ENCODE peak calls at places on chromosomes 16 and 17, in ten cellular contexts. One of them, this sample, is unnamed.

GRCh38 chr17:21355586-21355985 is 20.6 kb upstream of the KCNJ12 start:
- DNase-seq in uterus: no peak
- DNase-seq in nephron progenitor cell: peak
- DNase-seq in upper lobe of right lung: no peak
- DNase-seq in adrenal gland: no peak
- DNase-seq in HFF-Myc: no peak
- DNase-seq in tibial artery: no peak
- DNase-seq in DND-41: no peak
- DNase-seq in HFFc6: no peak
- DNase-seq in fibroblast of mammary gland: no peak
- DNase-seq in this sample: no peak

GRCh38 chr17:31743767-31744166 is 115.3 kb downstream of the COPRS start:
- DNase-seq in tibial artery: no peak
- DNase-seq in nephron progenitor cell: no peak
- DNase-seq in HFF-Myc: no peak
- DNase-seq in DND-41: peak
- DNase-seq in fibroblast of mammary gland: no peak
- DNase-seq in uterus: no peak
- DNase-seq in HFFc6: no peak
- DNase-seq in upper lobe of right lung: no peak
- DNase-seq in adrenal gland: no peak
- DNase-seq in this sample: no peak

GRCh38 chr16:54411555-54411954 is 125.0 kb upstream of the IRX3 start:
- DNase-seq in HFF-Myc: no peak
- DNase-seq in upper lobe of right lung: no peak
- DNase-seq in nephron progenitor cell: no peak
- DNase-seq in HFFc6: no peak
- DNase-seq in adrenal gland: no peak
- DNase-seq in DND-41: no peak
- DNase-seq in uterus: peak
- DNase-seq in fibroblast of mammary gland: no peak
- DNase-seq in tibial artery: no peak
- DNase-seq in this sample: no peak

GRCh38 chr17:58046230-58047094 is 36.8 kb upstream of the DYNLL2 start:
- DNase-seq in DND-41: no peak
- DNase-seq in upper lobe of right lung: no peak
- DNase-seq in nephron progenitor cell: no peak
- DNase-seq in fibroblast of mammary gland: no peak
- DNase-seq in tibial artery: no peak
- DNase-seq in uterus: no peak
- DNase-seq in HFF-Myc: no peak
- DNase-seq in HFFc6: no peak
- DNase-seq in adrenal gland: no peak
- DNase-seq in this sample: no peak

GRCh38 chr17:50266384-50267073 is 7.7 kb upstream of the TMEM92 start:
- DNase-seq in DND-41: no peak
- DNase-seq in uterus: peak
- DNase-seq in fibroblast of mammary gland: peak
- DNase-seq in HFF-Myc: peak
- DNase-seq in upper lobe of right lung: peak
- DNase-seq in tibial artery: peak
- DNase-seq in nephron progenitor cell: no peak
- DNase-seq in adrenal gland: no peak
- DNase-seq in HFFc6: peak
- DNase-seq in this sample: no peak

GRCh38 chr16:2787961-2788360 is 601 bp upstream of the PRSS33 start:
- DNase-seq in HFF-Myc: no peak
- DNase-seq in adrenal gland: no peak
- DNase-seq in nephron progenitor cell: no peak
- DNase-seq in uterus: no peak
- DNase-seq in HFFc6: no peak
- DNase-seq in tibial artery: no peak
- DNase-seq in DND-41: no peak
- DNase-seq in upper lobe of right lung: peak
- DNase-seq in fibroblast of mammary gland: no peak
- DNase-seq in this sample: no peak

GRCh38 chr16:85395913-85396878 is 216.9 kb upstream of the GSE1 start:
- DNase-seq in HFFc6: no peak
- DNase-seq in adrenal gland: peak
- DNase-seq in uterus: no peak
- DNase-seq in nephron progenitor cell: peak
- DNase-seq in DND-41: peak
- DNase-seq in fibroblast of mammary gland: peak
- DNase-seq in HFF-Myc: peak
- DNase-seq in upper lobe of right lung: peak
- DNase-seq in tibial artery: peak
- DNase-seq in this sample: no peak

GRCh38 chr16:28181557-28181914 is 30.2 kb downstream of the XPO6 start:
- DNase-seq in tibial artery: no peak
- DNase-seq in uterus: peak
- DNase-seq in fibroblast of mammary gland: peak
- DNase-seq in HFFc6: peak
- DNase-seq in adrenal gland: peak
- DNase-seq in upper lobe of right lung: no peak
- DNase-seq in DND-41: no peak
- DNase-seq in HFF-Myc: peak
- DNase-seq in nephron progenitor cell: no peak
- DNase-seq in this sample: no peak

GRCh38 chr17:3602499-3602898 is 6.7 kb downstream of the TRPV1 start:
- DNase-seq in uterus: no peak
- DNase-seq in upper lobe of right lung: no peak
- DNase-seq in adrenal gland: no peak
- DNase-seq in nephron progenitor cell: peak
- DNase-seq in tibial artery: no peak
- DNase-seq in DND-41: peak
- DNase-seq in fibroblast of mammary gland: peak
- DNase-seq in HFFc6: no peak
- DNase-seq in HFF-Myc: no peak
- DNase-seq in this sample: no peak

GRCh38 chr16:50763211-50763610 is 21.3 kb downstream of the CYLD start:
- DNase-seq in uterus: no peak
- DNase-seq in HFFc6: no peak
- DNase-seq in upper lobe of right lung: no peak
- DNase-seq in fibroblast of mammary gland: no peak
- DNase-seq in DND-41: no peak
- DNase-seq in nephron progenitor cell: no peak
- DNase-seq in adrenal gland: no peak
- DNase-seq in tibial artery: no peak
- DNase-seq in HFF-Myc: no peak
- DNase-seq in this sample: no peak

GRCh38 chr17:15516150-15516549 is 47.1 kb downstream of the TVP23C start:
- DNase-seq in fibroblast of mammary gland: peak
- DNase-seq in uterus: no peak
- DNase-seq in DND-41: no peak
- DNase-seq in nephron progenitor cell: no peak
- DNase-seq in HFFc6: peak
- DNase-seq in HFF-Myc: no peak
- DNase-seq in upper lobe of right lung: no peak
- DNase-seq in tibial artery: no peak
- DNase-seq in adrenal gland: no peak
- DNase-seq in this sample: no peak

GRCh38 chr17:38911081-38911730 is 14.2 kb upstream of the LASP1NB start:
- DNase-seq in upper lobe of right lung: peak
- DNase-seq in HFF-Myc: no peak
- DNase-seq in tibial artery: peak
- DNase-seq in DND-41: no peak
- DNase-seq in uterus: peak
- DNase-seq in adrenal gland: peak
- DNase-seq in nephron progenitor cell: no peak
- DNase-seq in fibroblast of mammary gland: no peak
- DNase-seq in HFFc6: no peak
- DNase-seq in this sample: peak

GRCh38 chr16:88339926-88340754 is 42.6 kb upstream of the ZNF469 start:
- DNase-seq in fibroblast of mammary gland: no peak
- DNase-seq in uterus: no peak
- DNase-seq in nephron progenitor cell: no peak
- DNase-seq in tibial artery: no peak
- DNase-seq in HFFc6: no peak
- DNase-seq in upper lobe of right lung: no peak
- DNase-seq in adrenal gland: no peak
- DNase-seq in HFF-Myc: no peak
- DNase-seq in DND-41: no peak
- DNase-seq in this sample: no peak

GRCh38 chr16:59042296-59042695 is 308.2 kb upstream of the GOT2 start:
- DNase-seq in fibroblast of mammary gland: no peak
- DNase-seq in HFF-Myc: no peak
- DNase-seq in DND-41: no peak
- DNase-seq in nephron progenitor cell: no peak
- DNase-seq in upper lobe of right lung: no peak
- DNase-seq in adrenal gland: no peak
- DNase-seq in tibial artery: no peak
- DNase-seq in uterus: no peak
- DNase-seq in HFFc6: no peak
- DNase-seq in this sample: no peak

GRCh38 chr16:48113471-48113870 is 42.3 kb downstream of the ABCC12 start:
- DNase-seq in adrenal gland: no peak
- DNase-seq in fibroblast of mammary gland: no peak
- DNase-seq in upper lobe of right lung: no peak
- DNase-seq in HFF-Myc: no peak
- DNase-seq in HFFc6: no peak
- DNase-seq in uterus: no peak
- DNase-seq in tibial artery: no peak
- DNase-seq in DND-41: no peak
- DNase-seq in nephron progenitor cell: no peak
- DNase-seq in this sample: no peak
- TF ChIP-seq CTCF in adrenal gland: no peak
- TF ChIP-seq CTCF in fibroblast of mammary gland: no peak
- TF ChIP-seq CTCF in upper lobe of right lung: no peak
- TF ChIP-seq CTCF in HFF-Myc: peak
- TF ChIP-seq CTCF in HFFc6: peak
- TF ChIP-seq CTCF in uterus: no peak
- TF ChIP-seq CTCF in tibial artery: no peak
- TF ChIP-seq CTCF in DND-41: peak
- TF ChIP-seq CTCF in nephron progenitor cell: no peak
- TF ChIP-seq CTCF in this sample: no peak

DNA sequence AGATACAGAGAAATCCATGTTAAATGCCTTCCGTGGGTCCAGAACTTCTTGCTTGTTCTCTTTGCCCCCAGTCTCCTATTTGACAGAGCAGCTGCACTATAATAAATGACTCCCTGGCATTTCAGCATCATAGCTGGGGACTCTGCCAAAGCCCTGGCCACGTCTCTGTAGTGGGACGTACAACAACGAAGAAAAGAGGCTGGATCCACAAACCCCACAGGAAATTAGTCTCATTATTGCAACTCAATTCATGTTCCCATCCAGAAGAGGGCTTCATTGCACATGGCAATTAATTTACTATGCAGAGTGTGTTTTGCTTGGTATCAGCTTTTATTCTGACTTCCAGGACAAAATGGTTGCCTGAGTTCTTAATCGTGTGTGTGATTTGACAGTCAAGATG is 121.3 kb downstream of the CDH13 start:
- DNase-seq in nephron progenitor cell: no peak
- DNase-seq in uterus: peak
- DNase-seq in tibial artery: peak
- DNase-seq in fibroblast of mammary gland: peak
- DNase-seq in adrenal gland: peak
- DNase-seq in upper lobe of right lung: no peak
- DNase-seq in HFFc6: peak
- DNase-seq in DND-41: no peak
- DNase-seq in HFF-Myc: no peak
- DNase-seq in this sample: no peak
- TF ChIP-seq CTCF in nephron progenitor cell: no peak
- TF ChIP-seq CTCF in uterus: no peak
- TF ChIP-seq CTCF in tibial artery: no peak
- TF ChIP-seq CTCF in fibroblast of mammary gland: peak
- TF ChIP-seq CTCF in adrenal gland: no peak
- TF ChIP-seq CTCF in upper lobe of right lung: no peak
- TF ChIP-seq CTCF in HFFc6: peak
- TF ChIP-seq CTCF in DND-41: no peak
- TF ChIP-seq CTCF in HFF-Myc: no peak
- TF ChIP-seq CTCF in this sample: no peak

DNA sequence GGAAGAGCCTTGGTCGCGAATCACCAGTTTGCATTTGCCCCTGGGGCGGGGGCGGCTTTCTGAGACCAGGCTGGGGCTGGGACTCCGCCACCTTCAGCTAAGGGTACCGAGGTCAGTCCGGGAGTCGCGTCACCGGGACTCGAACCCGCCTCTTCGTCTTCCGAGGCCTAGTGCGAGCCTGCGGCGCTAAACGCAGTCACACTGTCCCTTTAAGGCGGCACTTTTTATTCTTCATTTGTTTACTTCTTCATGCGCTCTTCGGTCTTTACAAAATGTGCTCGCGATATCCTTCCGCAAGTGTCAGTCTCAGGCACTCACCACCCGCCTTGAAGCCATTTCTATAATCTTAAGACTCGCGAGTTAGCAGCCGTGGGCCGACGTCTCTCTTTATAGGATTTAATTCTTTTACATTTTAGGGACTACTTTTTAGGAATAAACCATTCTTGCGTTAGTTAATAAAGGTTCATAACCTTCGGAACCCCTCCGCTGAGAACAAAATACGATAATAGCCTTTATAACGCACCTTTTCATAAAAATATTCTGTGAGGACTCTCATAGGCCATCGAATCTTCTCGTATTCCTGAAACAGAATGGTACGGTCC is 593 bp upstream of the HEXIM1 start:
- DNase-seq in uterus: peak
- DNase-seq in adrenal gland: peak
- DNase-seq in HFF-Myc: peak
- DNase-seq in fibroblast of mammary gland: peak
- DNase-seq in HFFc6: peak
- DNase-seq in nephron progenitor cell: peak
- DNase-seq in upper lobe of right lung: peak
- DNase-seq in tibial artery: peak
- DNase-seq in DND-41: peak
- DNase-seq in this sample: no peak
- TF ChIP-seq CTCF in uterus: no peak
- TF ChIP-seq CTCF in adrenal gland: no peak
- TF ChIP-seq CTCF in HFF-Myc: no peak
- TF ChIP-seq CTCF in fibroblast of mammary gland: no peak
- TF ChIP-seq CTCF in HFFc6: no peak
- TF ChIP-seq CTCF in nephron progenitor cell: no peak
- TF ChIP-seq CTCF in upper lobe of right lung: no peak
- TF ChIP-seq CTCF in tibial artery: no peak
- TF ChIP-seq CTCF in DND-41: no peak
- TF ChIP-seq CTCF in this sample: no peak

DNA sequence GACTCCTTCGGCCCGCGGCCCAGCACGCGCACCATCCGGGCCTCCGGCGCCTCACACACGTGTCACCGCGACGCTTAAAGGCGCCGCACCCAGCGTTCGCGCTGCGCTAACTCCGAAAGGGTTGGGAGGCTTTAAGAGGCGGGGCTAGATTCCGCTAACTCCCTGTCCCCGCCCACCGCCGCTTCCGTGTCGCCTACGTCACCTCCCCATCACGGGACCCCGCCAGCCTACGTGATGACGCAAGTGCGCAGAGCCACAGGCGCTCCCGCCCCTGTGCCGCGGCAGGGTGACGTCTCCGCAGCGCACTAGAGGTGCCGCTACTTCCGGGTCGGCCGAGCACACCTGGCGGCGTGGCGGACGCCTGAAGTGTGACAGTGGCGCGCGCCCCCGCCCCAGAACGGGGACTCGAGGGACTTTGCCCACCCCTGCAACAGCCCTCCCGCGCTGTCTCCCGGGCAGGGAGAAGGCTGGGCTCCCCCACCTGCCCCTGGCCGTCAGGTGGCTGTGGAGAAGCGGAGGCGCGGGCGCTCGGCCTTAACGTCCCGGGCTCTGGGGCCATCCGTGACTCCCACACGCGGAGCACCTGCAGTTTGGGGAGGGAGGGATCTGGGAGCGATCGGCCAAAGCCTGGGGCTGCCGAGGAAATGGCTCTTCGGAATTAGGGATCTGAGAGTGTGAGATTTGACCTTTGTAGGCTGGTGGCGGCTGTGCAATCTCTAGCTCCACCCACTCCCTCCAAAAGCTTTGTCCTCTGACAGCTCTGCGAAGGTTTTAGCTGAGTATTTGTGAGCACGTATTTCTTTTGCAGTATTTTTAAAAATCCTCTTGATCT is at the start of gene USP36:
- DNase-seq in HFF-Myc: peak
- DNase-seq in adrenal gland: peak
- DNase-seq in uterus: peak
- DNase-seq in fibroblast of mammary gland: peak
- DNase-seq in upper lobe of right lung: peak
- DNase-seq in DND-41: peak
- DNase-seq in tibial artery: peak
- DNase-seq in HFFc6: peak
- DNase-seq in nephron progenitor cell: peak
- DNase-seq in this sample: peak
- TF ChIP-seq CTCF in HFF-Myc: no peak
- TF ChIP-seq CTCF in adrenal gland: peak
- TF ChIP-seq CTCF in uterus: no peak
- TF ChIP-seq CTCF in fibroblast of mammary gland: no peak
- TF ChIP-seq CTCF in upper lobe of right lung: no peak
- TF ChIP-seq CTCF in DND-41: no peak
- TF ChIP-seq CTCF in tibial artery: no peak
- TF ChIP-seq CTCF in HFFc6: peak
- TF ChIP-seq CTCF in nephron progenitor cell: no peak
- TF ChIP-seq CTCF in this sample: no peak